ENCODE peak calls at places on chromosomes 12 and 14, in six cellular contexts. W is ovary; O is NT2/D1; M is heart left ventricle; Z is kidney; D is CD4-positive, alpha-beta memory T cell. A is an unnamed sample. For H3K4me1, the result is how much of the 10 kb centered on the place peaks cover.

GRCh38 chr14:20630340-20631022 is 11.0 kb downstream of the OR6S1 start:
- DNase-seq in W (peak), O (no peak), M (no peak), Z (no peak), D (peak), A (no peak)

GRCh38 chr12:93978553-93978952 is 169.8 kb upstream of the PLXNC1 start:
- DNase-seq in W (no peak), O (no peak), M (no peak), Z (no peak), D (no peak), A (no peak)

GRCh38 chr12:68773582-68773981 is 27.6 kb downstream of the SLC35E3 start:
- DNase-seq in W (no peak), O (no peak), M (no peak), Z (no peak), D (no peak), A (no peak)

GRCh38 chr12:81692008-81692407 is 67.1 kb downstream of the PPFIA2 start:
- DNase-seq in W (no peak), O (no peak), M (no peak), Z (no peak), D (no peak), A (no peak)

GRCh38 chr12:29521951-29522350 is 24.5 kb upstream of the OVCH1 start:
- DNase-seq in W (no peak), O (no peak), M (no peak), Z (no peak), D (no peak), A (no peak)

GRCh38 chr14:35287481-35288013 is 4.6 kb upstream of the PSMA6 start:
- DNase-seq in W (no peak), O (no peak), M (no peak), Z (no peak), D (no peak), A (peak)

GRCh38 chr14:47917344-47917954 is 242.0 kb upstream of the MDGA2 start:
- DNase-seq in W (no peak), O (peak), M (no peak), Z (no peak), D (no peak), A (no peak)

GRCh38 chr12:79300199-79300568 is 390.6 kb downstream of the PAWR start:
- DNase-seq in W (no peak), O (no peak), M (no peak), Z (no peak), D (no peak), A (no peak)

GRCh38 chr12:49130151-49131050 is 794 bp downstream of the TUBA1B start:
- DNase-seq in W (peak), O (peak), M (peak), Z (peak), D (peak), A (peak)

DNA sequence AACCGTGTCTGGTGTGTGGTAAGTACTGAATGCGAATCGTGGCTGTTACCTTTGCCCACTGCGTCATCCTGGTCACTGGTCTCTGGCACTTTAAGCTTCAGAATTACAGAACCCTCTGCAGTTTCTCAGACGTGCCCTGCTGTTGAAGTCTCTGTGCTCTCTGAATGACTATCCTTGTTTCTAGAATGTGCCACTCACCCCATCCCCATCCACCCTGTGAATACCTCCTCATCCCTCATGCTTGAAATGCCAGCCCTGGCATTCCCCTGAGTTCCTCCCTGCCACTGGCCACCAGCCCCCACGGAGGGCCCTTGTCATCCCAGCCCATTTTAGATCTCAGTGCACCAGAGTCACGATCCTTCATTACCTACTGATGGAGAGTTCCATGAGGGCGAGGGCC is 21.3 kb downstream of the TPCN1 start:
- DNase-seq in W (no peak), O (no peak), M (no peak), Z (no peak), D (no peak), A (no peak)
- H3K4me1 ChIP-seq in W (under half), O (under half), M (under half), Z (half or more), D (under half), A (half or more)

DNA sequence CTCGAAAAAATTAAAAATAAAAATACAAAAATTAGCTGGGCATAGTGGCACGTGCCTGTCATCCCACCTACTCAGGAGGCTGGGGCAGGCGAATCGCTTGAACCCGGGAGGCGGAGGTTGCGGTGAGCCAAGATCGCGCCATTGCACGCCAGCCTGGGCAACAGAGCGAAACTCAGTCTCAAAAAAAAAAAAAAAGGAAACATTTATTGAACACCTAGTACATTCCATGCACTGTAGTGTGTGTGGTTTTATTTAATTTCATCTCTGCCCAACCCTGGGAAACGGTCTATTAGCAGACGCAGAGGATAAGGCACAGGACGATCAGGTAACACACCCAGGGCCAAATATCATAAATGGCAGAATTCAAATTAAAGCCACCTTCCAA is 35.8 kb upstream of the SINHCAF start:
- DNase-seq in W (no peak), O (no peak), M (no peak), Z (no peak), D (no peak), A (no peak)
- H3K4me3 ChIP-seq in W (no peak), O (peak), M (no peak), Z (no peak), D (no peak), A (no peak)

GRCh38 chr12:125685885-125686284 is 620.6 kb downstream of the AACS start:
- DNase-seq in W (no peak), O (no peak), M (no peak), Z (no peak), D (no peak), A (no peak)

GRCh38 chr12:125687403-125687802 is 622.2 kb downstream of the AACS start:
- DNase-seq in W (no peak), O (no peak), M (no peak), Z (no peak), D (no peak), A (no peak)

GRCh38 chr12:125688223-125688622 is 623.0 kb downstream of the AACS start:
- DNase-seq in W (no peak), O (no peak), M (no peak), Z (no peak), D (no peak), A (no peak)

GRCh38 chr12:125688881-125689280 is 623.6 kb downstream of the AACS start:
- DNase-seq in W (no peak), O (no peak), M (no peak), Z (no peak), D (no peak), A (no peak)

DNA sequence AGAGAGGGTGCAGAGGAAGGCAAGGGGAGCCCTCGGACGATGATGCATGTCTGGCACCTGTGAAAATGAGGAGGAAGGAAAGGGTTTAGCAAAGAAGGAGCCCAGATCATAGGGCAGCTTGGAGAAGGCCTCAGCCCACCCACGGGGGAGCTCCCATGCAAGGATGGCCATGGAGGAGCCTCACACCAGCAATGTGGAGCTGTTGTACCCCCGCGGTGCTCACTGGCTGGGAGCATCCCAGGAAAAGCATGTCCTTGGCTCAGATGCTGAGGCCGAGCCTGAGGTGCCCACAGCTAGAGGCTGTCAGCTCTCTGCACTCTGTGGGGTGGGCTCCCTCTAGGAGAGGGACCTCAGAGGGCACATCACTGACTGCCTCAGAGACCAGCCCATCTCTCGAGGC is 622.6 kb downstream of the AACS start:
- DNase-seq in W (no peak), O (no peak), M (no peak), Z (no peak), D (no peak), A (no peak)
- H3K4me1 ChIP-seq in W (under half), O (under half), M (under half), Z (under half), D (under half), A (under half)

GRCh38 chr14:105064721-105065143 is 498 bp downstream of the GPR132 start:
- DNase-seq in W (no peak), O (no peak), M (no peak), Z (peak), D (no peak), A (peak)
- H3K4me3 ChIP-seq in W (no peak), O (no peak), M (peak), Z (no peak), D (peak), A (no peak)